ENCODE peak calls at places on chromosome 20, in eight cellular contexts. One of them, this sample, is unnamed.

GRCh38 chr20:889932-890463 is 26.1 kb downstream of the ANGPT4 start:
- DNase-seq in CD8-positive, alpha-beta T cell: no peak
- DNase-seq in C1 segment of cervical spinal cord: no peak
- DNase-seq in GM12865: no peak
- DNase-seq in activated CD4-positive, alpha-beta memory T cell treated with anti-CD3 and anti-CD28 coated beads for 36 hours: no peak
- DNase-seq in GM12864: no peak
- DNase-seq in HEK293T: no peak
- DNase-seq in choroid plexus epithelial cell: no peak
- DNase-seq in this sample: no peak

GRCh38 chr20:49661560-49662329 is 51.9 kb downstream of the B4GALT5 start:
- DNase-seq in choroid plexus epithelial cell: no peak
- DNase-seq in GM12864: no peak
- DNase-seq in CD8-positive, alpha-beta T cell: no peak
- DNase-seq in GM12865: peak; percentile 77
- DNase-seq in C1 segment of cervical spinal cord: no peak
- DNase-seq in activated CD4-positive, alpha-beta memory T cell treated with anti-CD3 and anti-CD28 coated beads for 36 hours: no peak
- DNase-seq in HEK293T: no peak
- DNase-seq in this sample: no peak

GRCh38 chr20:53884859-53885654 is 185.3 kb downstream of the BCAS1 start:
- DNase-seq in choroid plexus epithelial cell: no peak
- DNase-seq in HEK293T: no peak
- DNase-seq in C1 segment of cervical spinal cord: no peak
- DNase-seq in GM12864: no peak
- DNase-seq in CD8-positive, alpha-beta T cell: no peak
- DNase-seq in activated CD4-positive, alpha-beta memory T cell treated with anti-CD3 and anti-CD28 coated beads for 36 hours: peak; percentile 69
- DNase-seq in GM12865: no peak
- DNase-seq in this sample: no peak

GRCh38 chr20:26208296-26209091 is 511.8 kb upstream of the ZNF337 start:
- DNase-seq in CD8-positive, alpha-beta T cell: peak; percentile 5
- DNase-seq in activated CD4-positive, alpha-beta memory T cell treated with anti-CD3 and anti-CD28 coated beads for 36 hours: peak; percentile 59
- DNase-seq in GM12865: peak; percentile 1
- DNase-seq in GM12864: no peak
- DNase-seq in HEK293T: peak; percentile 4
- DNase-seq in C1 segment of cervical spinal cord: no peak
- DNase-seq in choroid plexus epithelial cell: peak; percentile 1
- DNase-seq in this sample: peak; percentile 50

GRCh38 chr20:43954704-43955243 is 40.1 kb downstream of the TOX2 start:
- DNase-seq in C1 segment of cervical spinal cord: no peak
- DNase-seq in activated CD4-positive, alpha-beta memory T cell treated with anti-CD3 and anti-CD28 coated beads for 36 hours: peak; percentile 46
- DNase-seq in HEK293T: no peak
- DNase-seq in GM12865: no peak
- DNase-seq in choroid plexus epithelial cell: no peak
- DNase-seq in CD8-positive, alpha-beta T cell: no peak
- DNase-seq in GM12864: no peak
- DNase-seq in this sample: no peak

GRCh38 chr20:35297153-35297552 is 4.9 kb upstream of the FAM83C start:
- DNase-seq in CD8-positive, alpha-beta T cell: no peak
- DNase-seq in activated CD4-positive, alpha-beta memory T cell treated with anti-CD3 and anti-CD28 coated beads for 36 hours: no peak
- DNase-seq in C1 segment of cervical spinal cord: no peak
- DNase-seq in GM12865: no peak
- DNase-seq in GM12864: no peak
- DNase-seq in choroid plexus epithelial cell: no peak
- DNase-seq in HEK293T: no peak
- DNase-seq in this sample: no peak

GRCh38 chr20:10367921-10368701 is 65.9 kb downstream of the MKKS start:
- DNase-seq in choroid plexus epithelial cell: no peak
- DNase-seq in C1 segment of cervical spinal cord: no peak
- DNase-seq in activated CD4-positive, alpha-beta memory T cell treated with anti-CD3 and anti-CD28 coated beads for 36 hours: no peak
- DNase-seq in GM12864: no peak
- DNase-seq in CD8-positive, alpha-beta T cell: no peak
- DNase-seq in GM12865: no peak
- DNase-seq in HEK293T: no peak
- DNase-seq in this sample: no peak

GRCh38 chr20:32510120-32510600 is 75.0 kb downstream of the NOL4L start:
- DNase-seq in activated CD4-positive, alpha-beta memory T cell treated with anti-CD3 and anti-CD28 coated beads for 36 hours: no peak
- DNase-seq in GM12864: no peak
- DNase-seq in GM12865: no peak
- DNase-seq in HEK293T: no peak
- DNase-seq in CD8-positive, alpha-beta T cell: no peak
- DNase-seq in C1 segment of cervical spinal cord: no peak
- DNase-seq in choroid plexus epithelial cell: no peak
- DNase-seq in this sample: no peak

GRCh38 chr20:35909176-35909575 is 45.1 kb downstream of the SCAND1 start:
- DNase-seq in GM12865: peak; percentile 52
- DNase-seq in CD8-positive, alpha-beta T cell: no peak
- DNase-seq in HEK293T: no peak
- DNase-seq in choroid plexus epithelial cell: no peak
- DNase-seq in activated CD4-positive, alpha-beta memory T cell treated with anti-CD3 and anti-CD28 coated beads for 36 hours: no peak
- DNase-seq in C1 segment of cervical spinal cord: no peak
- DNase-seq in GM12864: no peak
- DNase-seq in this sample: no peak

GRCh38 chr20:39835040-39835842 is 853.8 kb downstream of the MAFB start:
- DNase-seq in choroid plexus epithelial cell: no peak
- DNase-seq in GM12864: no peak
- DNase-seq in C1 segment of cervical spinal cord: no peak
- DNase-seq in activated CD4-positive, alpha-beta memory T cell treated with anti-CD3 and anti-CD28 coated beads for 36 hours: no peak
- DNase-seq in HEK293T: no peak
- DNase-seq in CD8-positive, alpha-beta T cell: no peak
- DNase-seq in GM12865: no peak
- DNase-seq in this sample: no peak

GRCh38 chr20:23397961-23398360 is 23.3 kb downstream of the NAPB start:
- DNase-seq in activated CD4-positive, alpha-beta memory T cell treated with anti-CD3 and anti-CD28 coated beads for 36 hours: peak; percentile 20
- DNase-seq in choroid plexus epithelial cell: peak; percentile 78
- DNase-seq in GM12865: no peak
- DNase-seq in CD8-positive, alpha-beta T cell: no peak
- DNase-seq in GM12864: no peak
- DNase-seq in HEK293T: no peak
- DNase-seq in C1 segment of cervical spinal cord: no peak
- DNase-seq in this sample: no peak

GRCh38 chr20:23795526-23795925 is 31.0 kb downstream of the CST2 start:
- DNase-seq in GM12864: no peak
- DNase-seq in HEK293T: no peak
- DNase-seq in CD8-positive, alpha-beta T cell: no peak
- DNase-seq in activated CD4-positive, alpha-beta memory T cell treated with anti-CD3 and anti-CD28 coated beads for 36 hours: no peak
- DNase-seq in C1 segment of cervical spinal cord: no peak
- DNase-seq in GM12865: no peak
- DNase-seq in choroid plexus epithelial cell: no peak
- DNase-seq in this sample: no peak

GRCh38 chr20:58461899-58462298 is 53.3 kb downstream of the APCDD1L start:
- DNase-seq in GM12864: no peak
- DNase-seq in GM12865: no peak
- DNase-seq in C1 segment of cervical spinal cord: no peak
- DNase-seq in HEK293T: no peak
- DNase-seq in CD8-positive, alpha-beta T cell: no peak
- DNase-seq in choroid plexus epithelial cell: no peak
- DNase-seq in activated CD4-positive, alpha-beta memory T cell treated with anti-CD3 and anti-CD28 coated beads for 36 hours: no peak
- DNase-seq in this sample: no peak

GRCh38 chr20:48381353-48382120 is 446.3 kb downstream of the PREX1 start:
- DNase-seq in CD8-positive, alpha-beta T cell: no peak
- DNase-seq in GM12865: no peak
- DNase-seq in HEK293T: no peak
- DNase-seq in activated CD4-positive, alpha-beta memory T cell treated with anti-CD3 and anti-CD28 coated beads for 36 hours: no peak
- DNase-seq in GM12864: no peak
- DNase-seq in choroid plexus epithelial cell: peak; percentile 7
- DNase-seq in C1 segment of cervical spinal cord: no peak
- DNase-seq in this sample: no peak

GRCh38 chr20:49909499-49910339 is 5.6 kb downstream of the SPATA2 start:
- DNase-seq in activated CD4-positive, alpha-beta memory T cell treated with anti-CD3 and anti-CD28 coated beads for 36 hours: no peak
- DNase-seq in GM12865: no peak
- DNase-seq in GM12864: no peak
- DNase-seq in choroid plexus epithelial cell: no peak
- DNase-seq in CD8-positive, alpha-beta T cell: no peak
- DNase-seq in HEK293T: peak; percentile 75
- DNase-seq in C1 segment of cervical spinal cord: no peak
- DNase-seq in this sample: no peak

GRCh38 chr20:52193133-52193532 is 1.6 kb upstream of the ZFP64 start:
- DNase-seq in C1 segment of cervical spinal cord: no peak
- DNase-seq in GM12864: no peak
- DNase-seq in choroid plexus epithelial cell: no peak
- DNase-seq in GM12865: peak; percentile 53
- DNase-seq in activated CD4-positive, alpha-beta memory T cell treated with anti-CD3 and anti-CD28 coated beads for 36 hours: no peak
- DNase-seq in CD8-positive, alpha-beta T cell: no peak
- DNase-seq in HEK293T: no peak
- DNase-seq in this sample: no peak

GRCh38 chr20:3800878-3801260 is 4.8 kb downstream of the CDC25B start:
- DNase-seq in CD8-positive, alpha-beta T cell: no peak
- DNase-seq in HEK293T: no peak
- DNase-seq in GM12865: no peak
- DNase-seq in GM12864: no peak
- DNase-seq in C1 segment of cervical spinal cord: no peak
- DNase-seq in activated CD4-positive, alpha-beta memory T cell treated with anti-CD3 and anti-CD28 coated beads for 36 hours: no peak
- DNase-seq in choroid plexus epithelial cell: no peak
- DNase-seq in this sample: no peak

GRCh38 chr20:15257071-15257470 is 919.7 kb upstream of the FLRT3 start:
- DNase-seq in activated CD4-positive, alpha-beta memory T cell treated with anti-CD3 and anti-CD28 coated beads for 36 hours: no peak
- DNase-seq in C1 segment of cervical spinal cord: no peak
- DNase-seq in GM12865: no peak
- DNase-seq in GM12864: no peak
- DNase-seq in choroid plexus epithelial cell: no peak
- DNase-seq in CD8-positive, alpha-beta T cell: no peak
- DNase-seq in HEK293T: no peak
- DNase-seq in this sample: no peak

GRCh38 chr20:55166063-55166462 is 690.7 kb downstream of the DOK5 start:
- DNase-seq in C1 segment of cervical spinal cord: no peak
- DNase-seq in GM12865: no peak
- DNase-seq in activated CD4-positive, alpha-beta memory T cell treated with anti-CD3 and anti-CD28 coated beads for 36 hours: no peak
- DNase-seq in choroid plexus epithelial cell: no peak
- DNase-seq in CD8-positive, alpha-beta T cell: no peak
- DNase-seq in HEK293T: no peak
- DNase-seq in GM12864: no peak
- DNase-seq in this sample: no peak

GRCh38 chr20:50804453-50805348 is 9.8 kb downstream of the BCAS4 start:
- DNase-seq in GM12864: no peak
- DNase-seq in CD8-positive, alpha-beta T cell: no peak
- DNase-seq in choroid plexus epithelial cell: no peak
- DNase-seq in GM12865: peak; percentile 62
- DNase-seq in activated CD4-positive, alpha-beta memory T cell treated with anti-CD3 and anti-CD28 coated beads for 36 hours: peak; percentile 46
- DNase-seq in HEK293T: no peak
- DNase-seq in C1 segment of cervical spinal cord: no peak
- DNase-seq in this sample: peak; percentile 17

GRCh38 chr20:59835448-59836395 is 97.7 kb downstream of the SYCP2 start:
- DNase-seq in activated CD4-positive, alpha-beta memory T cell treated with anti-CD3 and anti-CD28 coated beads for 36 hours: no peak
- DNase-seq in GM12864: no peak
- DNase-seq in C1 segment of cervical spinal cord: no peak
- DNase-seq in CD8-positive, alpha-beta T cell: no peak
- DNase-seq in GM12865: peak; percentile 26
- DNase-seq in choroid plexus epithelial cell: peak; percentile 18
- DNase-seq in HEK293T: peak; percentile 78
- DNase-seq in this sample: no peak

GRCh38 chr20:48288930-48289507 is 503.7 kb upstream of the SULF2 start:
- DNase-seq in GM12864: no peak
- DNase-seq in GM12865: no peak
- DNase-seq in choroid plexus epithelial cell: no peak
- DNase-seq in HEK293T: no peak
- DNase-seq in activated CD4-positive, alpha-beta memory T cell treated with anti-CD3 and anti-CD28 coated beads for 36 hours: no peak
- DNase-seq in C1 segment of cervical spinal cord: no peak
- DNase-seq in CD8-positive, alpha-beta T cell: no peak
- DNase-seq in this sample: no peak